ENCODE peak calls at places on chromosomes 16 and 17, in eight cellular contexts. I, N, Q, P, B, A, H and R are unnamed samples.

GRCh38 chr17:10357768-10358167 is 15.0 kb downstream of the MYH13 start:
- DNase-seq in A (no peak), Q (no peak), P (no peak), B (no peak), I (peak), H (no peak), N (no peak), R (no peak)

GRCh38 chr17:77128895-77129567 is 11.7 kb upstream of the SEC14L1 start:
- DNase-seq in B (no peak), N (no peak), Q (no peak), I (no peak), H (no peak), P (no peak), A (no peak), R (no peak)

GRCh38 chr17:20257008-20257407 is 210.3 kb downstream of the LGALS9B start:
- DNase-seq in N (no peak), A (no peak), I (no peak), Q (no peak), H (no peak), P (no peak), B (no peak), R (no peak)

GRCh38 chr17:7548585-7549400 is at the start of gene TNFSF12:
- DNase-seq in Q (no peak), B (peak), N (peak), A (peak), I (no peak), H (no peak), P (no peak), R (no peak)

GRCh38 chr17:58517378-58517927 is 3.0 kb upstream of the MTMR4 start:
- DNase-seq in H (peak), A (no peak), P (no peak), N (no peak), Q (no peak), B (peak), I (no peak), R (peak)

GRCh38 chr17:75105269-75106080 is 4.3 kb upstream of the ARMC7 start:
- DNase-seq in P (peak), Q (peak), I (peak), A (peak), B (no peak), N (no peak), H (peak), R (peak)

GRCh38 chr16:11675561-11676511 is 7.6 kb downstream of the SNN start:
- DNase-seq in A (peak), H (no peak), Q (peak), P (no peak), B (peak), I (peak), N (peak), R (peak)

GRCh38 chr16:22141746-22142145 is 20.6 kb upstream of the SDR42E2 start:
- DNase-seq in P (no peak), B (no peak), Q (no peak), A (no peak), N (no peak), I (peak), H (no peak), R (no peak)

GRCh38 chr16:66603537-66604375 is 748 bp upstream of the CMTM3 start:
- DNase-seq in A (peak), B (no peak), Q (no peak), P (peak), I (no peak), H (peak), N (peak), R (peak)

GRCh38 chr16:48531011-48531962 is 78.7 kb downstream of the N4BP1 start:
- DNase-seq in B (peak), Q (no peak), I (no peak), P (no peak), N (no peak), A (peak), H (no peak), R (no peak)

GRCh38 chr16:50742521-50743150 is 750 bp downstream of the CYLD start:
- DNase-seq in P (no peak), Q (no peak), H (no peak), B (no peak), I (peak), N (peak), A (peak), R (no peak)

GRCh38 chr16:13507530-13507929 is 412.4 kb upstream of the ERCC4 start:
- DNase-seq in A (no peak), B (no peak), I (no peak), Q (no peak), H (no peak), P (no peak), N (no peak), R (no peak)

GRCh38 chr16:87297918-87298631 is 19.1 kb downstream of the C16orf95 start:
- DNase-seq in I (no peak), P (no peak), B (no peak), Q (no peak), N (no peak), H (no peak), A (no peak), R (no peak)

GRCh38 chr17:347309-347708 is 5.3 kb downstream of the RPH3AL start:
- DNase-seq in I (no peak), Q (no peak), B (peak), H (no peak), P (no peak), N (no peak), A (no peak), R (peak)

GRCh38 chr16:28090646-28091377 is 27.3 kb upstream of the GSG1L start:
- DNase-seq in P (no peak), B (no peak), Q (no peak), A (no peak), N (no peak), H (no peak), I (peak), R (no peak)

GRCh38 chr17:44383363-44383762 is 6.1 kb downstream of the ITGA2B start:
- DNase-seq in H (no peak), I (no peak), B (no peak), P (no peak), A (no peak), N (no peak), Q (no peak), R (no peak)

GRCh38 chr16:25868041-25868600 is 176.4 kb downstream of the HS3ST4 start:
- DNase-seq in B (no peak), A (no peak), H (no peak), Q (no peak), N (no peak), P (no peak), I (no peak), R (no peak)